ENCODE peak calls at places on chromosomes 16 and 17, in five cellular contexts. M is H1, S is HepG2, Z is K562, I is GM12878. U is an unnamed sample.

GRCh38 chr17:54257440-54257839 is 434.7 kb downstream of the KIF2B start:
- DNase-seq in Z (no peak), S (no peak), M (no peak), I (no peak), U (no peak)

GRCh38 chr17:8859029-8859803 is 8.3 kb downstream of the PIK3R6 start:
- DNase-seq in I (no peak), Z (peak; percentile 33), S (peak; percentile 18), M (no peak), U (no peak)

GRCh38 chr16:19898166-19898565 is 13.5 kb upstream of the GPRC5B start:
- DNase-seq in M (no peak), I (no peak), Z (no peak), S (no peak), U (no peak)

GRCh38 chr17:27473748-27474609 is 17.7 kb downstream of the KSR1 start:
- DNase-seq in M (no peak), Z (peak; percentile 96), I (peak; percentile 97), S (no peak), U (no peak)

GRCh38 chr16:51670527-51670926 is 519.5 kb upstream of the SALL1 start:
- DNase-seq in I (no peak), Z (no peak), S (no peak), M (no peak), U (no peak)

GRCh38 chr17:19537116-19537515 is 3.5 kb downstream of the SLC47A1 start:
- DNase-seq in Z (no peak), S (no peak), M (no peak), I (no peak), U (no peak)

GRCh38 chr17:40598021-40598927 is 33.0 kb upstream of the CCR7 start:
- DNase-seq in Z (no peak), S (no peak), I (no peak), M (no peak), U (no peak)

GRCh38 chr17:17816240-17816814 is 20.5 kb downstream of the SREBF1 start:
- DNase-seq in M (no peak), Z (no peak), I (no peak), S (no peak), U (no peak)

GRCh38 chr17:82687375-82687861 is 11.1 kb downstream of the RAB40B start:
- DNase-seq in I (peak; percentile 4), M (no peak), Z (no peak), S (no peak), U (peak; percentile 83)

GRCh38 chr16:47978491-47979490 is 177.0 kb downstream of the ABCC12 start:
- DNase-seq in M (no peak), S (no peak), I (no peak), Z (no peak), U (no peak)

GRCh38 chr17:39064374-39064773 is 87.1 kb downstream of the PLXDC1 start:
- DNase-seq in I (no peak), Z (no peak), M (no peak), S (no peak), U (no peak)

GRCh38 chr17:16423226-16423872 is 8.0 kb downstream of the TRPV2 start:
- DNase-seq in M (no peak), I (no peak), S (no peak), Z (no peak), U (no peak)

GRCh38 chr16:678858-679807 is 1.1 kb upstream of the STUB1 start:
- DNase-seq in M (no peak), Z (peak; percentile 88), I (no peak), S (peak; percentile 74), U (peak; percentile 67)

GRCh38 chr16:89185062-89185751 is 13.7 kb downstream of the CDH15 start:
- DNase-seq in I (no peak), M (no peak), S (no peak), Z (no peak), U (no peak)

GRCh38 chr17:61331886-61332285 is 67.8 kb upstream of the TBX2 start:
- DNase-seq in M (no peak), Z (no peak), I (no peak), S (no peak), U (no peak)

GRCh38 chr17:82520041-82520910 is 744 bp downstream of the FOXK2 start:
- DNase-seq in M (no peak), I (no peak), S (no peak), Z (no peak), U (no peak)

GRCh38 chr17:8142158-8142886 is 9.9 kb downstream of the PER1 start:
- DNase-seq in M (no peak), Z (no peak), I (no peak), S (no peak), U (no peak)

GRCh38 chr16:49875812-49876715 is 20.2 kb upstream of the ZNF423 start:
- DNase-seq in M (no peak), I (no peak), Z (no peak), S (no peak), U (no peak)

GRCh38 chr16:26598061-26598460 is 468.7 kb upstream of the C16orf82 start:
- DNase-seq in I (no peak), S (no peak), M (no peak), Z (peak; percentile 44), U (no peak)

GRCh38 chr17:17493249-17493985 is 2.8 kb downstream of the RASD1 start:
- DNase-seq in M (no peak), Z (no peak), S (no peak), I (no peak), U (no peak)

GRCh38 chr17:13575922-13576419 is 25.8 kb downstream of the HS3ST3A1 start:
- DNase-seq in I (no peak), M (peak; percentile 80), S (no peak), Z (no peak), U (no peak)

GRCh38 chr17:30318190-30318589 is 15.7 kb downstream of the TMIGD1 start:
- DNase-seq in I (no peak), Z (no peak), S (no peak), M (no peak), U (no peak)

GRCh38 chr17:63430223-63430622 is 15.9 kb downstream of the CYB561 start:
- DNase-seq in I (no peak), M (no peak), Z (no peak), S (no peak), U (no peak)

GRCh38 chr17:165939-166338 is 15.5 kb downstream of the DOC2B start:
- DNase-seq in I (no peak), Z (no peak), M (no peak), S (no peak), U (no peak)

GRCh38 chr17:661509-661908 is 53.1 kb downstream of the VPS53 start:
- DNase-seq in Z (no peak), S (no peak), M (no peak), I (no peak), U (no peak)

GRCh38 chr16:20910781-20911321 is 10.3 kb downstream of the LYRM1 start:
- DNase-seq in Z (peak; percentile 40), I (no peak), M (no peak), S (no peak), U (no peak)

DNA sequence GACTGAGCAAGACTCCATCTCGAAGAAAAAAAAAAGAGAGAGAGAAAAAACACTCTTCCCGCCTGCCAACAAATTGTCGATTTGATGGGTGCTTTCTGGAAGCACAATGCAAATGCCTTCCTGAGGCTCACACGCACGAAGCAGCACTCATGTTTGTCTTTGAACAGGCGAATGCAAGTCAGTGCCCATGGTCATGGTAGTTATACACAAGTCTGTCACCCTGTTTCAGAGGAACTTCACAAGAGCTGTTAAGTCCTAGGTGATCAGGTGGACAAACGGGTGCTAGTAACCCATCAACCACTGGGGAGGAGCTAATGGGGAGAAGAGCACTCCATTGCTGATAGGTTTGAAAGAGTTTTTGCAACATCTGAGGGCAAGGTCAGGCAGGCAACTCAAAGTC is 6.5 kb upstream of the DNAI2 start:
- DNase-seq in M (no peak), I (no peak), Z (no peak), S (no peak), U (no peak)
- TF ChIP-seq KDM1A in M (no peak), I (no peak), Z (no peak), S (no peak), U (no peak)

GRCh38 chr17:2040942-2041560 is 771 bp upstream of the OVCA2 start:
- DNase-seq in Z (no peak), S (no peak), M (no peak), I (no peak), U (no peak)
- TF ChIP-seq KDM1A in Z (no peak), S (no peak), M (no peak), I (no peak), U (no peak)

GRCh38 chr16:68265078-68265925 is 976 bp downstream of the SLC7A6 start:
- DNase-seq in Z (peak; percentile 83), I (no peak), M (no peak), S (peak; percentile 100), U (peak; percentile 91)
- TF ChIP-seq KDM1A in Z (peak; percentile 35), I (no peak), M (no peak), S (peak; percentile 34), U (no peak)

DNA sequence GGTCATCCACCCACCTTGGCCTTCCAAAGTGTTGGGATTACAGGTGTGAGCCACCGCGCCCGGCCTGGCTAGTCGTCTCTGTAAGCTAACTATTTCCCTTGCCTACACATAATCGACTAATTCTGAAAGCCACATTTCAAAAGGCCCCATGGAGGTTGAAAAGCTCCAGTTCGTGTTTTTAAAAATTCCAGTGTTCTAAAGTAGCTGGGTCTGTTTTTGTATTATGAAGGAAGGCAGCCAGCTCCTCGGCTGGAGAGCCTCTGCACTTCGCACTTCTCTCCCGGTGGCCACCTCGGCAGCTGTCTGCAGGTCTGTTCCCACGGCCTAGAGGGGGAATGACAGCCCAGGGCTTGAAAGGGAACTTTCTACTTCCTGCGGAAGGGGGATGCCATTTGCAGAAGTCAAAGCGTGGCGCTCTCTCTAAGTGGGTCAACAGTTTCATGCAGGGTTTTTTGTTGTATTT is 16.9 kb downstream of the HASPIN start:
- DNase-seq in S (no peak), Z (no peak), I (no peak), M (no peak), U (no peak)
- TF ChIP-seq KDM1A in S (no peak), Z (no peak), I (no peak), M (no peak), U (no peak)

U was measured in A549.